ENCODE peak calls at places on chromosome 17, in five cellular contexts. A is ascending aorta, K is mammary epithelial cell, N is stomach, Q is kidney. H is an unnamed sample.
A peak's percentile ranks its signal among the peaks of the same experiment; 100 is the strongest.

GRCh38 chr17:66511125-66511524 is 208.7 kb downstream of the PRKCA start:
- DNase-seq in K (peak; percentile 35), A (no peak), N (no peak), Q (no peak), H (no peak)

GRCh38 chr17:9346296-9346926 is 229.2 kb downstream of the STX8 start:
- DNase-seq in Q (no peak), A (no peak), N (no peak), K (no peak), H (no peak)

GRCh38 chr17:3602499-3602898 is 6.7 kb downstream of the TRPV1 start:
- DNase-seq in Q (peak; percentile 38), N (no peak), A (no peak), K (no peak), H (peak; percentile 28)

GRCh38 chr17:39027037-39027436 is 59.8 kb upstream of the FBXO47 start:
- DNase-seq in Q (peak; percentile 88), A (no peak), K (peak; percentile 16), N (peak; percentile 76), H (peak; percentile 71)

GRCh38 chr17:76688165-76688622 is 22.6 kb downstream of the MXRA7 start:
- DNase-seq in Q (no peak), N (no peak), K (peak; percentile 35), A (no peak), H (no peak)

GRCh38 chr17:10394201-10394887 is 21.5 kb upstream of the MYH13 start:
- DNase-seq in N (no peak), A (no peak), K (no peak), Q (no peak), H (no peak)

GRCh38 chr17:30716461-30717289 is 107.8 kb downstream of the CRLF3 start:
- DNase-seq in K (no peak), A (no peak), N (no peak), Q (peak; percentile 56), H (no peak)

GRCh38 chr17:44308320-44308818 is at the start of gene RUNDC3A:
- DNase-seq in A (no peak), K (peak; percentile 66), Q (peak; percentile 95), N (peak; percentile 77), H (peak; percentile 44)

GRCh38 chr17:81342062-81342699 is 47.1 kb upstream of the SLC38A10 start:
- DNase-seq in K (peak; percentile 44), A (no peak), Q (peak; percentile 57), N (no peak), H (no peak)

GRCh38 chr17:6021011-6021400 is 49.2 kb upstream of the WSCD1 start:
- DNase-seq in A (no peak), Q (no peak), K (no peak), N (no peak), H (no peak)

GRCh38 chr17:69179227-69179952 is 37.7 kb upstream of the ABCA6 start:
- DNase-seq in N (peak; percentile 71), A (no peak), K (peak; percentile 50), Q (no peak), H (peak; percentile 40)

GRCh38 chr17:282000-282911 is 70.4 kb downstream of the RPH3AL start:
- DNase-seq in N (no peak), Q (peak; percentile 22), A (no peak), K (no peak), H (no peak)

GRCh38 chr17:4623249-4623648 is 18.2 kb downstream of the ALOX15 start:
- DNase-seq in A (no peak), N (no peak), Q (no peak), K (peak; percentile 76), H (no peak)

GRCh38 chr17:39223907-39224777 is 1.6 kb downstream of the STAC2 start:
- DNase-seq in Q (no peak), N (no peak), K (no peak), A (no peak), H (no peak)

GRCh38 chr17:226773-227580 is 45.5 kb upstream of the DOC2B start:
- DNase-seq in N (no peak), Q (peak; percentile 52), K (no peak), A (no peak), H (no peak)

GRCh38 chr17:35245196-35245486 is 2.3 kb downstream of the SLFN5 start:
- DNase-seq in A (no peak), N (no peak), K (peak; percentile 92), Q (no peak), H (no peak)

GRCh38 chr17:48552453-48553189 is 7.7 kb upstream of the HOXB2 start:
- DNase-seq in Q (no peak), K (peak; percentile 68), N (no peak), A (no peak), H (no peak)

GRCh38 chr17:77436058-77436442 is 295.3 kb downstream of the SEC14L1 start:
- DNase-seq in K (no peak), A (no peak), Q (no peak), N (no peak), H (no peak)

GRCh38 chr17:72763981-72764380 is 328.5 kb downstream of the SLC39A11 start:
- DNase-seq in Q (no peak), K (no peak), A (no peak), N (no peak), H (no peak)

GRCh38 chr17:35063514-35064223 is at the start of gene RFFL:
- DNase-seq in K (peak; percentile 100), A (peak; percentile 81), N (peak; percentile 91), Q (peak; percentile 91), H (peak; percentile 96)

GRCh38 chr17:47905221-47905733 is 9.2 kb downstream of the SP2 start:
- DNase-seq in N (peak; percentile 63), K (peak; percentile 67), Q (peak; percentile 85), A (peak; percentile 18), H (no peak)

GRCh38 chr17:47316316-47316715 is 7.4 kb upstream of the EFCAB13 start:
- DNase-seq in A (no peak), N (no peak), Q (no peak), K (peak; percentile 74), H (peak; percentile 93)

GRCh38 chr17:48546187-48546923 is 1.4 kb upstream of the HOXB2 start:
- DNase-seq in Q (no peak), K (peak; percentile 36), A (no peak), N (no peak), H (no peak)

GRCh38 chr17:73641779-73642580 is 2.3 kb downstream of the SDK2 start:
- DNase-seq in Q (no peak), K (no peak), A (no peak), N (peak; percentile 17), H (no peak)

GRCh38 chr17:34556384-34556783 is 23.0 kb upstream of the TMEM132E start:
- DNase-seq in Q (no peak), A (no peak), N (no peak), K (no peak), H (no peak)

GRCh38 chr17:46809110-46809571 is 9.4 kb downstream of the WNT3 start:
- DNase-seq in N (no peak), Q (no peak), K (no peak), A (no peak), H (peak; percentile 9)

GRCh38 chr17:38898812-38899348 is 26.5 kb upstream of the LASP1NB start:
- DNase-seq in K (no peak), N (peak; percentile 50), Q (no peak), A (no peak), H (peak; percentile 87)

GRCh38 chr17:9644910-9645751 is at the start of gene USP43:
- DNase-seq in A (no peak), N (peak; percentile 69), K (peak; percentile 81), Q (peak; percentile 88), H (peak; percentile 85)

GRCh38 chr17:48054238-48055185 is 6.4 kb downstream of the NFE2L1 start:
- DNase-seq in N (peak; percentile 53), Q (peak; percentile 91), K (peak; percentile 93), A (no peak), H (no peak)

GRCh38 chr17:68514809-68515208 is 2.6 kb downstream of the PRKAR1A start:
- DNase-seq in Q (no peak), A (no peak), K (peak; percentile 77), N (no peak), H (no peak)

GRCh38 chr17:82371333-82372062 is at the start of gene UTS2R:
- DNase-seq in A (no peak), N (no peak), Q (peak; percentile 49), K (no peak), H (no peak)

GRCh38 chr17:82602986-82603385 is 45.3 kb downstream of the WDR45B start:
- DNase-seq in Q (no peak), A (no peak), K (no peak), N (no peak), H (no peak)

GRCh38 chr17:9472541-9472940 is 103.1 kb downstream of the STX8 start:
- DNase-seq in N (no peak), A (no peak), K (no peak), Q (no peak), H (no peak)

GRCh38 chr17:2059837-2060658 is 5.1 kb downstream of the HIC1 start:
- DNase-seq in N (no peak), K (no peak), A (no peak), Q (no peak), H (no peak)
- H3K4me1 ChIP-seq in N (peaks cover 91% of the 10 kb centered on the region), K (no peaks in the 10 kb centered on the region), A (peaks cover 12% of the 10 kb centered on the region), Q (no peaks in the 10 kb centered on the region), H (no peaks in the 10 kb centered on the region)

GRCh38 chr17:75553553-75554110 is 28.1 kb downstream of the LLGL2 start:
- DNase-seq in N (no peak), K (no peak), Q (no peak), A (no peak), H (no peak)

GRCh38 chr17:75555679-75556153 is 30.2 kb downstream of the LLGL2 start:
- DNase-seq in K (no peak), A (no peak), Q (no peak), N (peak; percentile 51), H (peak; percentile 67)

GRCh38 chr17:75551276-75551675 is 25.8 kb downstream of the LLGL2 start:
- DNase-seq in N (no peak), Q (no peak), A (no peak), K (no peak), H (no peak)

GRCh38 chr17:75552425-75552824 is 26.9 kb downstream of the LLGL2 start:
- DNase-seq in Q (no peak), K (no peak), N (no peak), A (no peak), H (no peak)

DNA sequence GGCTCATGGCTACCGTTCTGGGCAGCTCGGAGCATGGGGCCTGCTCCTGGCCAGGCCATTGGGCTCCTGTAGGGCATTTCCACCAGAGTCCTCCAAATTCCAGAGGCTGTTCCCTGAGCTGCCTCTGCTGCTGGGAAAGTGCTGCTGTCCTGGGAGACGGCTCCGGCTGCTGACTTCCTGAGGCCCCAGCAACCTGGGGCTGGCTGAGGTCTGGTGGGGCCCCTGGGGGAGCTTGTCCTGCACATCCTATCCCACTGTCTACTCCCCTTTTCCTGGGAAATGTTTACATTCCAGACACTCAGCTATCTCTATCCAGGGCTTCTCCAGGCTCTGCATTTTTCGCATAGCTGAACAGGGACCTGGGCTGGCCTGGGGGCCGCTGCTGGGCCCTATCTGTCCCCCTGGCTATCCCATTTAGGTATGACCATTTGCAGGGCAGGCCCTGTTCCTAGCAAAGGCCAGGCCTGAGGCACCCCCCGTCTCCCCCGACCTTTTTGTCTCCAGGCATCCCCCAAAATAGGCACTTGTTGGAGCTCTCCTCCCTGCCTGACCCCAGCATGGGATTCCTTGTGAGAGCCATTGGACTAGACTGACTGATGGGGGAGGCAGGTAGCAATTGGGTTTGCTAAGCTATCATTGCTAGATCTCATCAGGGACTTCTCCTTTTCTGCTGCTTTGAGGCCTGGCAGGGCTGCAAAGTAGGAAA is 27.5 kb downstream of the LLGL2 start:
- DNase-seq in A (no peak), K (no peak), N (no peak), Q (no peak), H (no peak)
- H3K4me1 ChIP-seq in A (no peaks in the 10 kb centered on the region), K (peaks cover 17% of the 10 kb centered on the region), N (peaks cover 68% of the 10 kb centered on the region), Q (peaks cover 22% of the 10 kb centered on the region), H (no peaks in the 10 kb centered on the region)

GRCh38 chr17:79793924-79794304 is 3.0 kb downstream of the CBX8 start:
- DNase-seq in N (no peak), A (no peak), K (no peak), Q (no peak), H (no peak)
- H3K4me1 ChIP-seq in N (peaks cover 77% of the 10 kb centered on the region), A (peaks cover 19% of the 10 kb centered on the region), K (peaks cover 30% of the 10 kb centered on the region), Q (peaks cover 7% of the 10 kb centered on the region), H (peaks cover 9% of the 10 kb centered on the region)

GRCh38 chr17:63989622-63990345 is 8.4 kb upstream of the PRR29 start:
- DNase-seq in A (no peak), Q (peak; percentile 37), N (no peak), K (no peak), H (no peak)
- H3K4me1 ChIP-seq in A (peaks cover 9% of the 10 kb centered on the region), Q (no peaks in the 10 kb centered on the region), N (peaks cover 19% of the 10 kb centered on the region), K (peaks cover 13% of the 10 kb centered on the region), H (no peaks in the 10 kb centered on the region)

H was measured in small intestine.